ENCODE peak calls at places on chromosome 19, in six cellular contexts. One of them, this sample, is unnamed.

GRCh38 chr19:23440207-23440606 is 44.9 kb upstream of the ZNF91 start:
- DNase-seq in lower leg skin: no peak
- DNase-seq in body of pancreas: no peak
- DNase-seq in IMR-90: no peak
- DNase-seq in sigmoid colon: no peak
- DNase-seq in nephron progenitor cell: no peak
- DNase-seq in this sample: no peak

GRCh38 chr19:30449673-30450072 is 77.5 kb downstream of the ZNF536 start:
- DNase-seq in lower leg skin: no peak
- DNase-seq in body of pancreas: no peak
- DNase-seq in IMR-90: no peak
- DNase-seq in sigmoid colon: no peak
- DNase-seq in nephron progenitor cell: no peak
- DNase-seq in this sample: no peak

GRCh38 chr19:40433391-40434216 is 7.8 kb upstream of the SERTAD1 start:
- DNase-seq in sigmoid colon: peak
- DNase-seq in body of pancreas: peak
- DNase-seq in nephron progenitor cell: peak
- DNase-seq in IMR-90: peak
- DNase-seq in lower leg skin: peak
- DNase-seq in this sample: peak

GRCh38 chr19:58183822-58184215 is 958 bp downstream of the ZNF274 start:
- DNase-seq in sigmoid colon: no peak
- DNase-seq in nephron progenitor cell: no peak
- DNase-seq in IMR-90: no peak
- DNase-seq in lower leg skin: no peak
- DNase-seq in body of pancreas: no peak
- DNase-seq in this sample: no peak

GRCh38 chr19:41937976-41938375 is 9.7 kb upstream of the ERFL start:
- DNase-seq in lower leg skin: no peak
- DNase-seq in sigmoid colon: no peak
- DNase-seq in IMR-90: no peak
- DNase-seq in nephron progenitor cell: no peak
- DNase-seq in body of pancreas: no peak
- DNase-seq in this sample: no peak

GRCh38 chr19:31297991-31298390 is 51.2 kb downstream of the TSHZ3 start:
- DNase-seq in IMR-90: no peak
- DNase-seq in nephron progenitor cell: no peak
- DNase-seq in sigmoid colon: peak
- DNase-seq in body of pancreas: no peak
- DNase-seq in lower leg skin: no peak
- DNase-seq in this sample: no peak

GRCh38 chr19:2774083-2774679 is 8.9 kb downstream of the SGTA start:
- DNase-seq in body of pancreas: no peak
- DNase-seq in IMR-90: no peak
- DNase-seq in nephron progenitor cell: no peak
- DNase-seq in lower leg skin: no peak
- DNase-seq in sigmoid colon: no peak
- DNase-seq in this sample: no peak

GRCh38 chr19:34141036-34141435 is 31.3 kb upstream of the LSM14A start:
- DNase-seq in sigmoid colon: no peak
- DNase-seq in body of pancreas: no peak
- DNase-seq in nephron progenitor cell: no peak
- DNase-seq in IMR-90: no peak
- DNase-seq in lower leg skin: no peak
- DNase-seq in this sample: no peak

GRCh38 chr19:18470153-18470552 is 32.2 kb upstream of the ISYNA1 start:
- DNase-seq in nephron progenitor cell: peak
- DNase-seq in sigmoid colon: peak
- DNase-seq in lower leg skin: no peak
- DNase-seq in body of pancreas: no peak
- DNase-seq in IMR-90: no peak
- DNase-seq in this sample: peak

GRCh38 chr19:5336195-5336965 is 4.2 kb downstream of the PTPRS start:
- DNase-seq in IMR-90: no peak
- DNase-seq in lower leg skin: no peak
- DNase-seq in nephron progenitor cell: no peak
- DNase-seq in body of pancreas: no peak
- DNase-seq in sigmoid colon: no peak
- DNase-seq in this sample: no peak

GRCh38 chr19:6260376-6260775 is 19.4 kb downstream of the MLLT1 start:
- DNase-seq in lower leg skin: no peak
- DNase-seq in nephron progenitor cell: no peak
- DNase-seq in body of pancreas: no peak
- DNase-seq in sigmoid colon: no peak
- DNase-seq in IMR-90: no peak
- DNase-seq in this sample: no peak

GRCh38 chr19:57348136-57348535 is 2.9 kb upstream of the ZNF304 start:
- DNase-seq in nephron progenitor cell: no peak
- DNase-seq in IMR-90: peak
- DNase-seq in body of pancreas: no peak
- DNase-seq in lower leg skin: no peak
- DNase-seq in sigmoid colon: no peak
- DNase-seq in this sample: no peak

GRCh38 chr19:33473644-33474305 is 47.8 kb downstream of the PEPD start:
- DNase-seq in IMR-90: peak
- DNase-seq in sigmoid colon: no peak
- DNase-seq in nephron progenitor cell: no peak
- DNase-seq in body of pancreas: no peak
- DNase-seq in lower leg skin: peak
- DNase-seq in this sample: no peak

GRCh38 chr19:33654840-33655508 is 33.2 kb downstream of the CHST8 start:
- DNase-seq in sigmoid colon: no peak
- DNase-seq in lower leg skin: peak
- DNase-seq in body of pancreas: no peak
- DNase-seq in nephron progenitor cell: no peak
- DNase-seq in IMR-90: no peak
- DNase-seq in this sample: no peak

GRCh38 chr19:30070970-30071632 is 129.1 kb downstream of the URI1 start:
- DNase-seq in body of pancreas: no peak
- DNase-seq in lower leg skin: peak
- DNase-seq in nephron progenitor cell: no peak
- DNase-seq in IMR-90: no peak
- DNase-seq in sigmoid colon: peak
- DNase-seq in this sample: no peak

GRCh38 chr19:18280247-18281081 is 958 bp downstream of the JUND start:
- DNase-seq in lower leg skin: peak
- DNase-seq in IMR-90: peak
- DNase-seq in body of pancreas: peak
- DNase-seq in sigmoid colon: peak
- DNase-seq in nephron progenitor cell: peak
- DNase-seq in this sample: peak

GRCh38 chr19:4506449-4507149 is 11.7 kb downstream of the PLIN4 start:
- DNase-seq in nephron progenitor cell: no peak
- DNase-seq in IMR-90: peak
- DNase-seq in sigmoid colon: no peak
- DNase-seq in lower leg skin: no peak
- DNase-seq in body of pancreas: no peak
- DNase-seq in this sample: no peak

GRCh38 chr19:19540707-19541515 is 2.8 kb downstream of the CILP2 start:
- DNase-seq in nephron progenitor cell: peak
- DNase-seq in sigmoid colon: no peak
- DNase-seq in IMR-90: no peak
- DNase-seq in body of pancreas: peak
- DNase-seq in lower leg skin: no peak
- DNase-seq in this sample: peak

GRCh38 chr19:54002495-54003315 is 11.3 kb downstream of the CACNG6 start:
- DNase-seq in lower leg skin: no peak
- DNase-seq in IMR-90: no peak
- DNase-seq in sigmoid colon: no peak
- DNase-seq in nephron progenitor cell: no peak
- DNase-seq in body of pancreas: no peak
- DNase-seq in this sample: no peak

GRCh38 chr19:39351537-39352037 is 9.4 kb downstream of the SAMD4B start:
- DNase-seq in lower leg skin: no peak
- DNase-seq in IMR-90: peak
- DNase-seq in body of pancreas: no peak
- DNase-seq in nephron progenitor cell: no peak
- DNase-seq in sigmoid colon: no peak
- DNase-seq in this sample: peak

DNA sequence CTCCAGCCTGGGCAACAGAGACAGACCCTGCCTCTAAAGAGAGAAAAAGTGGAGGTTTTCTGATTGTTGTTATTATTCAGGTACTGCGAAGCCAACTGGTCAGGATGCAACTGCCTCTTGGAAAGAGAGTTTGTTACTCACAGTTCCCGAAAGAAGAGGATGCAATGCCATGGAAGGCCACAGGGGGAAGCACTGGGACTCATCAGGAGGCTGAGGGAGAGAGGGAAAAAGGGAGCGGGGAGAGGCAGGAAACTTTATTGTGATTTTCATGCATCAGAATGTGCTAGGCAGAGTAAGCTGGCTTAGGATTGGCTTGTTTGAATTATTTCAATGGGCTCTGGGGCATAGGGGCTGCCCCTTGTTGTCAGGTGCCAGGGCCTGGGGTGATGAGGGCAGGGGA is 27.6 kb downstream of the MYO9B start:
- DNase-seq in lower leg skin: no peak
- DNase-seq in IMR-90: peak
- DNase-seq in body of pancreas: peak
- DNase-seq in nephron progenitor cell: peak
- DNase-seq in sigmoid colon: no peak
- DNase-seq in this sample: no peak
- TF ChIP-seq CTCF in lower leg skin: no peak
- TF ChIP-seq CTCF in IMR-90: peak
- TF ChIP-seq CTCF in body of pancreas: no peak
- TF ChIP-seq CTCF in nephron progenitor cell: peak
- TF ChIP-seq CTCF in sigmoid colon: no peak
- TF ChIP-seq CTCF in this sample: peak

GRCh38 chr19:769610-770009 is 18.7 kb downstream of the MISP start:
- DNase-seq in sigmoid colon: no peak
- DNase-seq in lower leg skin: no peak
- DNase-seq in body of pancreas: no peak
- DNase-seq in IMR-90: no peak
- DNase-seq in nephron progenitor cell: no peak
- DNase-seq in this sample: no peak

GRCh38 chr19:772043-772442 is 21.1 kb downstream of the MISP start:
- DNase-seq in IMR-90: no peak
- DNase-seq in body of pancreas: no peak
- DNase-seq in lower leg skin: no peak
- DNase-seq in sigmoid colon: no peak
- DNase-seq in nephron progenitor cell: no peak
- DNase-seq in this sample: no peak

GRCh38 chr19:772730-773436 is 22.0 kb downstream of the MISP start:
- DNase-seq in sigmoid colon: no peak
- DNase-seq in body of pancreas: no peak
- DNase-seq in nephron progenitor cell: peak
- DNase-seq in lower leg skin: no peak
- DNase-seq in IMR-90: no peak
- DNase-seq in this sample: no peak

GRCh38 chr19:768424-768823 is 17.5 kb downstream of the MISP start:
- DNase-seq in IMR-90: peak
- DNase-seq in body of pancreas: no peak
- DNase-seq in nephron progenitor cell: no peak
- DNase-seq in sigmoid colon: no peak
- DNase-seq in lower leg skin: no peak
- DNase-seq in this sample: no peak

DNA sequence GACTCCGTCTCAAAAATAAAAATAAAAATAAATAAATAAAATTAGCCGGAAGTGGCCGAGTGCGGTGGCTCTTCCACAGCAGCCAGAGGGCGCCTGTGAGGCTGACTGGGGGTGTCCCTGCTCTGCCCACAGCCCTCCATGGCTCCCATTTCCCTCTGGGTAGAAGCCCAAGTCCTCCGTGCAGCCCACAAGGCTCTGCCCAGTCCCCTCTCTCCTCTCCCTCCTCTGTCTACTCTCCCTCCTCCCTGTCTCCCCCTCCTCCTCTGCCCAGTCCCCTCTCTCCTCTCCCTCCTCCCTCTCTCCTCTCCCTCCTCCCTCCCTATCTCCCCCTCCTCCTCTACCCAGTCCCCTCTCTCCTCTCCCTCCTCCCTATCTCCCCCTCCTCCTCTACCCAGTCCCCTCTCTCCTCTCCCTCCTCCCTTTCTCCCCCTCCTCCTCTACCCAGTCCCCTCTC is 20.4 kb downstream of the MISP start:
- DNase-seq in nephron progenitor cell: peak
- DNase-seq in IMR-90: peak
- DNase-seq in lower leg skin: no peak
- DNase-seq in body of pancreas: no peak
- DNase-seq in sigmoid colon: no peak
- DNase-seq in this sample: peak
- TF ChIP-seq CTCF in nephron progenitor cell: peak
- TF ChIP-seq CTCF in IMR-90: peak
- TF ChIP-seq CTCF in lower leg skin: no peak
- TF ChIP-seq CTCF in body of pancreas: no peak
- TF ChIP-seq CTCF in sigmoid colon: no peak
- TF ChIP-seq CTCF in this sample: peak

GRCh38 chr19:11296264-11296663 is 304 bp downstream of the TSPAN16 start:
- DNase-seq in sigmoid colon: peak
- DNase-seq in body of pancreas: no peak
- DNase-seq in IMR-90: no peak
- DNase-seq in nephron progenitor cell: no peak
- DNase-seq in lower leg skin: no peak
- DNase-seq in this sample: no peak

GRCh38 chr19:11291991-11292390 is 4.0 kb upstream of the TSPAN16 start:
- DNase-seq in body of pancreas: no peak
- DNase-seq in lower leg skin: no peak
- DNase-seq in nephron progenitor cell: no peak
- DNase-seq in sigmoid colon: no peak
- DNase-seq in IMR-90: no peak
- DNase-seq in this sample: no peak

GRCh38 chr19:11295180-11295579 is 780 bp upstream of the TSPAN16 start:
- DNase-seq in lower leg skin: no peak
- DNase-seq in IMR-90: no peak
- DNase-seq in body of pancreas: no peak
- DNase-seq in sigmoid colon: no peak
- DNase-seq in nephron progenitor cell: no peak
- DNase-seq in this sample: no peak

GRCh38 chr19:11293468-11294389 is 2.2 kb upstream of the TSPAN16 start:
- DNase-seq in IMR-90: peak
- DNase-seq in lower leg skin: peak
- DNase-seq in sigmoid colon: peak
- DNase-seq in nephron progenitor cell: peak
- DNase-seq in body of pancreas: peak
- DNase-seq in this sample: peak

DNA sequence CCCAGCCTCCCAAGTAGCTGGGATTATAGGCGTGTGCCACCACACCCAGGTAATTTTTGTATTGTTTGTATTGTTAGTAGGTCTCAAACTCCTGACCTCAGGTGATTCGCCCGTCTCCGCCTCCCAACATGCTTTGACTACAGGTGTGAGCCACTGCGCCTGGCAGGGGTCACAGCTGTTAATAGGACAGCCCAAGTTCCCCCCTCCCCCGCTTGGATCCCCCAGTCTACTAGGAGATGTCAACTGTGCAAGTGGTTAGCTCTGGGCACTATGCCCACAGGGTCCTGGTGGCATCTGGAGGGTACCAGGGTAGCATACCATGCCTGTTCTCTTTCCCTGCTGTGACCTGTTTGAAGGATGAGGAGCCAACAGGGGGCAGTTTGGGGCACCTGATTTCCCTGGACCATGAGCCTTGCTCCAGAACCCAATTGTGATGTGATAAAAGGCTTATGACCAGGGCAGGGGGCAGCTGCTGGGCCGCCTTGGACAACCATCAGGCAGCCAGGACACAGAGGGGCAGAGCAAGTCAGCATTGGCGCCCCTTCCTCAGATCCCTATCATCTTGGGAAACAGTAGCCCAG is at the start of gene TSPAN16:
- DNase-seq in sigmoid colon: no peak
- DNase-seq in lower leg skin: no peak
- DNase-seq in nephron progenitor cell: no peak
- DNase-seq in body of pancreas: no peak
- DNase-seq in IMR-90: no peak
- DNase-seq in this sample: no peak
- TF ChIP-seq CTCF in sigmoid colon: no peak
- TF ChIP-seq CTCF in lower leg skin: no peak
- TF ChIP-seq CTCF in nephron progenitor cell: no peak
- TF ChIP-seq CTCF in body of pancreas: no peak
- TF ChIP-seq CTCF in IMR-90: no peak
- TF ChIP-seq CTCF in this sample: no peak

GRCh38 chr19:45774765-45775164 is 5.7 kb upstream of the SIX5 start:
- DNase-seq in sigmoid colon: no peak
- DNase-seq in nephron progenitor cell: no peak
- DNase-seq in body of pancreas: peak
- DNase-seq in lower leg skin: no peak
- DNase-seq in IMR-90: no peak
- DNase-seq in this sample: no peak
- TF ChIP-seq CTCF in sigmoid colon: no peak
- TF ChIP-seq CTCF in nephron progenitor cell: no peak
- TF ChIP-seq CTCF in body of pancreas: no peak
- TF ChIP-seq CTCF in lower leg skin: no peak
- TF ChIP-seq CTCF in IMR-90: no peak
- TF ChIP-seq CTCF in this sample: no peak

This sample was measured in GM10248.